ENCODE peak calls at places on chromosomes 16 and 17, in four cellular contexts. P is neuronal stem cell, Z is H9, R is mesendoderm. A is an unnamed sample.

GRCh38 chr17:75457047-75457654 is 716 bp downstream of the TMEM94 start:
- DNase-seq in P (no peak), Z (peak), R (peak), A (peak)

GRCh38 chr16:89925596-89926079 is 2.5 kb downstream of the TUBB3 start:
- DNase-seq in P (no peak), Z (no peak), R (peak), A (no peak)

GRCh38 chr16:68756250-68757051 is 19.4 kb downstream of the CDH1 start:
- DNase-seq in P (no peak), Z (no peak), R (peak), A (no peak)

GRCh38 chr16:57627184-57627871 is 1.1 kb upstream of the ADGRG1 start:
- DNase-seq in P (peak), Z (peak), R (peak), A (peak)

GRCh38 chr17:43449470-43450202 is 34.1 kb upstream of the DHX8 start:
- DNase-seq in P (no peak), Z (no peak), R (no peak), A (no peak)

GRCh38 chr17:56812971-56813388 is 20.7 kb downstream of the C17orf67 start:
- DNase-seq in P (no peak), Z (no peak), R (no peak), A (no peak)

GRCh38 chr16:76816475-76816874 is 374.5 kb upstream of the MON1B start:
- DNase-seq in P (no peak), Z (no peak), R (no peak), A (no peak)

GRCh38 chr16:48496571-48497095 is 111.4 kb upstream of the SIAH1 start:
- DNase-seq in P (no peak), Z (no peak), R (no peak), A (no peak)

GRCh38 chr16:30474062-30474452 is 1.5 kb downstream of the ITGAL start:
- DNase-seq in P (no peak), Z (no peak), R (no peak), A (no peak)

GRCh38 chr16:89349947-89350633 is 132.6 kb downstream of the ZNF778 start:
- DNase-seq in P (no peak), Z (no peak), R (no peak), A (no peak)

GRCh38 chr17:49696233-49696761 is 11.5 kb downstream of the SLC35B1 start:
- DNase-seq in P (no peak), Z (no peak), R (no peak), A (peak)

GRCh38 chr16:11784048-11784780 is 12.8 kb downstream of the ZC3H7A start:
- DNase-seq in P (no peak), Z (no peak), R (no peak), A (no peak)

GRCh38 chr16:85360323-85361277 is 248.3 kb upstream of the CIBAR2 start:
- DNase-seq in P (no peak), Z (no peak), R (no peak), A (no peak)

GRCh38 chr16:57358527-57359095 is at the start of gene CCL22:
- DNase-seq in P (no peak), Z (no peak), R (no peak), A (no peak)

GRCh38 chr16:85839681-85840240 is 40.3 kb downstream of the COX4I1 start:
- DNase-seq in P (no peak), Z (no peak), R (no peak), A (no peak)

GRCh38 chr17:77291591-77292386 is 151.0 kb downstream of the SEC14L1 start:
- DNase-seq in P (no peak), Z (no peak), R (no peak), A (no peak)

DNA sequence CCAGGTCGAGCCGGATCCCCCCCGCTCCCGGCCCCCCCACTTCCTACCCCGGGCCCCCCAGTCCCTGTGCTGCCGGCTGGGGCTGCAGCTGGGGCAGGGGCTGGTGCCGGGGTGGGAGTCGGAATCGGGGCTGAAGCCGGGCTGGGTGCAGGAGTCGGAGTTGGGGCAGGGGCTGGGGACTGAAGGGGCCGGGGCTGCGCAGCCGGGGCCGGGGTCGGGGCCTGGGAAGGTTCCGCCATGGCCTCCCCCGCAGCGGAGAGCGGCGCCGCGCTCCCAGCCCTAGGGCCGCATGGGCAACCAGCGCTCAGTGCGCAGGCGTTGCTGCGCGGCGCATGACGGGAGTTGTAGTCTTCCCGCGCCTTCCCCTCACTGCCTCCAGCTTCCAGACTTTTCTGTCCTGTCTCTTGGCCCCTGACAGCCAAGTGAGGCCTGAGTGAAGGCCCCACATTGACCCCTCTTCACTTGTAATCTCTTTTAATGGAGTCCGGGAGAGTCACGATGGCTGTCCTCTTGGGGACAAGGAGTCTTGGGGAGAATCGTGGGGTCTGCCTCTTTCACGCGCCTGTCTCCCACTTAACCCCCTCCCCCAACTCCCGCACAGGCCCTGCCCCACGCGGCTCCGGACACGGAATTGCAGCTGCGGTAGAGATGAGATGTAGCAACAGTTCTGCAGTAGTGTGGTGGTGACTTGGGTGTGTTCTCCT is at the start of gene KAT2A:
- DNase-seq in P (peak), Z (peak), R (peak), A (peak)
- H4K8ac ChIP-seq in P (no peak), Z (no peak), R (peak), A (peak)

GRCh38 chr17:78407387-78407990 is 29.0 kb downstream of the PGS1 start:
- DNase-seq in P (no peak), Z (no peak), R (peak), A (peak)

GRCh38 chr17:78408476-78409020 is 30.1 kb downstream of the PGS1 start:
- DNase-seq in P (no peak), Z (no peak), R (no peak), A (no peak)

GRCh38 chr17:78403822-78404221 is 25.4 kb downstream of the PGS1 start:
- DNase-seq in P (no peak), Z (no peak), R (no peak), A (no peak)

GRCh38 chr17:78409191-78409621 is 30.8 kb downstream of the PGS1 start:
- DNase-seq in P (no peak), Z (no peak), R (no peak), A (no peak)

DNA sequence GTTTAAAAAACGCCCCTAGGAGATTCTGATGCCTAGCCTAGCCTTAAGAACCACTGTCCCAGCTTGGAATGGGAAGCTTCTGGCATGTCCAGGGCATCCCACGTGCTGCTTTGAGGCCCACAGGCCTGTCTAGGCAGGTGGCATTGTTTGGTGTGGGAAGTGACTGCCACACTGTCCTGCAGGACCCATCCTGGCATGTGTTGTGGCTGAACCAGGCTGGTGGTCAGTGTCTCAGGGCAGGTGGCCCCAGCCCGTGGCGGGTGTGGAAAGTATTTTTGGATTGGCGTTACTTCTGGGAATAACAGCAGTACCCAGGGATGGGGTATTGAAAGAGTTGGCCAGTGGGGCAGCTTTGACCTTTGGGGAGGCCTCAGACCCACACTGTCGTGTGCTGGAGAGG is 27.9 kb downstream of the PGS1 start:
- DNase-seq in P (no peak), Z (no peak), R (no peak), A (no peak)
- H3K4ac ChIP-seq in P (no peak), Z (no peak), R (no peak), A (no peak)

GRCh38 chr16:2720063-2720455 is at the start of gene PRSS27:
- DNase-seq in P (no peak), Z (no peak), R (no peak), A (no peak)
- H4K8ac ChIP-seq in P (peak), Z (no peak), R (peak), A (peak)

DNA sequence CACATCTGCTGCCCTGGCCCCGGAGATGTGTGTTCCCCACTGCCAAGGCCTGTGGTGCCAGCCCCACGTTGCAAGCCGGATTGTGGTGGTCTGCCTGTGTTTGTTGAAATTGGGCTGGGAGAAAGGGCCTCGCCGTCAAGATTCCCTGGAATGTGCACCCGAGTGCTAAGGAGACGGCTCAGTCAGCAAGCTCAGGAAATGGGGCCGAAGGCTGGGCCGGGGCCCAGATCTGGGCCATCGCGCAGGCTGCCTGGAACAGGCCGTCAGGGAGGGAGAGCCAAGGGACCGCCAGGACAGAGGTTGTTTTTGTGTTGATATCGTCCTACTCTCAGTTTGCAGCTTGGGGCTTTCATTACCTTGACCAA is 89.6 kb downstream of the C16orf95 start:
- DNase-seq in P (no peak), Z (no peak), R (no peak), A (no peak)
- H3K4ac ChIP-seq in P (no peak), Z (no peak), R (no peak), A (peak)

A was measured in IMR-90.